ENCODE peak calls at places on chromosomes 1 and 21, in five cellular contexts. One of them, this sample, is unnamed.

GRCh38 chr1:199759268-199759724 is 268.2 kb upstream of the NR5A2 start:
- DNase-seq in GM23248: peak; percentile 29
- DNase-seq in neuronal stem cell: no peak
- DNase-seq in CD8-positive, alpha-beta memory T cell: no peak
- DNase-seq in Peyer's patch: no peak
- DNase-seq in this sample: no peak

GRCh38 chr1:58779837-58780585 is 3.8 kb downstream of the JUN start:
- DNase-seq in GM23248: peak; percentile 67
- DNase-seq in neuronal stem cell: no peak
- DNase-seq in CD8-positive, alpha-beta memory T cell: peak; percentile 49
- DNase-seq in Peyer's patch: no peak
- DNase-seq in this sample: no peak

GRCh38 chr1:219189021-219189824 is 15.5 kb downstream of the LYPLAL1 start:
- DNase-seq in GM23248: peak; percentile 73
- DNase-seq in neuronal stem cell: no peak
- DNase-seq in CD8-positive, alpha-beta memory T cell: no peak
- DNase-seq in Peyer's patch: no peak
- DNase-seq in this sample: no peak

GRCh38 chr21:43343095-43343991 is 83.6 kb downstream of the SIK1 start:
- DNase-seq in GM23248: no peak
- DNase-seq in neuronal stem cell: no peak
- DNase-seq in CD8-positive, alpha-beta memory T cell: no peak
- DNase-seq in Peyer's patch: peak; percentile 83
- DNase-seq in this sample: no peak

GRCh38 chr1:210677533-210677932 is 348.8 kb downstream of the HHAT start:
- DNase-seq in GM23248: no peak
- DNase-seq in neuronal stem cell: no peak
- DNase-seq in CD8-positive, alpha-beta memory T cell: no peak
- DNase-seq in Peyer's patch: no peak
- DNase-seq in this sample: no peak

GRCh38 chr1:172638885-172639831 is 19.7 kb upstream of the FASLG start:
- DNase-seq in GM23248: peak; percentile 93
- DNase-seq in neuronal stem cell: no peak
- DNase-seq in CD8-positive, alpha-beta memory T cell: peak; percentile 79
- DNase-seq in Peyer's patch: no peak
- DNase-seq in this sample: no peak

GRCh38 chr1:221858758-221859157 is 116.9 kb upstream of the DUSP10 start:
- DNase-seq in GM23248: peak; percentile 95
- DNase-seq in neuronal stem cell: no peak
- DNase-seq in CD8-positive, alpha-beta memory T cell: no peak
- DNase-seq in Peyer's patch: no peak
- DNase-seq in this sample: no peak

GRCh38 chr1:164092603-164093353 is 466.2 kb upstream of the PBX1 start:
- DNase-seq in GM23248: peak; percentile 25
- DNase-seq in neuronal stem cell: no peak
- DNase-seq in CD8-positive, alpha-beta memory T cell: no peak
- DNase-seq in Peyer's patch: no peak
- DNase-seq in this sample: no peak

GRCh38 chr1:76501136-76501535 is 366.1 kb upstream of the ST6GALNAC5 start:
- DNase-seq in GM23248: peak; percentile 13
- DNase-seq in neuronal stem cell: peak; percentile 38
- DNase-seq in CD8-positive, alpha-beta memory T cell: no peak
- DNase-seq in Peyer's patch: no peak
- DNase-seq in this sample: no peak

GRCh38 chr21:45256021-45256911 is 31.4 kb downstream of the POFUT2 start:
- DNase-seq in GM23248: no peak
- DNase-seq in neuronal stem cell: no peak
- DNase-seq in CD8-positive, alpha-beta memory T cell: no peak
- DNase-seq in Peyer's patch: no peak
- DNase-seq in this sample: no peak

GRCh38 chr1:117077267-117077666 is 17.1 kb downstream of the TTF2 start:
- DNase-seq in GM23248: peak; percentile 93
- DNase-seq in neuronal stem cell: no peak
- DNase-seq in CD8-positive, alpha-beta memory T cell: no peak
- DNase-seq in Peyer's patch: no peak
- DNase-seq in this sample: no peak

GRCh38 chr1:26666855-26667254 is 29.0 kb upstream of the ARID1A start:
- DNase-seq in GM23248: peak; percentile 9
- DNase-seq in neuronal stem cell: no peak
- DNase-seq in CD8-positive, alpha-beta memory T cell: no peak
- DNase-seq in Peyer's patch: no peak
- DNase-seq in this sample: no peak

GRCh38 chr1:234842726-234843641 is 233.0 kb upstream of the IRF2BP2 start:
- DNase-seq in GM23248: no peak
- DNase-seq in neuronal stem cell: no peak
- DNase-seq in CD8-positive, alpha-beta memory T cell: peak; percentile 63
- DNase-seq in Peyer's patch: no peak
- DNase-seq in this sample: no peak

GRCh38 chr1:11649237-11649623 is 5.0 kb downstream of the FBXO2 start:
- DNase-seq in GM23248: no peak
- DNase-seq in neuronal stem cell: no peak
- DNase-seq in CD8-positive, alpha-beta memory T cell: no peak
- DNase-seq in Peyer's patch: no peak
- DNase-seq in this sample: no peak

GRCh38 chr1:103267271-103267670 is 158.9 kb upstream of the COL11A1 start:
- DNase-seq in GM23248: peak; percentile 48
- DNase-seq in neuronal stem cell: no peak
- DNase-seq in CD8-positive, alpha-beta memory T cell: no peak
- DNase-seq in Peyer's patch: no peak
- DNase-seq in this sample: no peak

GRCh38 chr1:186442651-186443114 is 18.2 kb downstream of the PDC start:
- DNase-seq in GM23248: peak; percentile 51
- DNase-seq in neuronal stem cell: no peak
- DNase-seq in CD8-positive, alpha-beta memory T cell: no peak
- DNase-seq in Peyer's patch: no peak
- DNase-seq in this sample: no peak

GRCh38 chr21:34960672-34961071 is 88.4 kb downstream of the RUNX1 start:
- DNase-seq in GM23248: no peak
- DNase-seq in neuronal stem cell: no peak
- DNase-seq in CD8-positive, alpha-beta memory T cell: no peak
- DNase-seq in Peyer's patch: no peak
- DNase-seq in this sample: no peak

GRCh38 chr1:246324711-246325110 is 182.4 kb downstream of the SMYD3 start:
- DNase-seq in GM23248: no peak
- DNase-seq in neuronal stem cell: peak; percentile 17
- DNase-seq in CD8-positive, alpha-beta memory T cell: no peak
- DNase-seq in Peyer's patch: no peak
- DNase-seq in this sample: no peak

GRCh38 chr1:114319480-114319879 is 165.8 kb upstream of the SYT6 start:
- DNase-seq in GM23248: peak; percentile 76
- DNase-seq in neuronal stem cell: no peak
- DNase-seq in CD8-positive, alpha-beta memory T cell: no peak
- DNase-seq in Peyer's patch: no peak
- DNase-seq in this sample: no peak

GRCh38 chr1:218034464-218034863 is 250.6 kb upstream of the RRP15 start:
- DNase-seq in GM23248: no peak
- DNase-seq in neuronal stem cell: peak; percentile 76
- DNase-seq in CD8-positive, alpha-beta memory T cell: no peak
- DNase-seq in Peyer's patch: no peak
- DNase-seq in this sample: no peak

GRCh38 chr1:32334274-32334861 is 1.7 kb downstream of the MARCKSL1 start:
- DNase-seq in GM23248: no peak
- DNase-seq in neuronal stem cell: no peak
- DNase-seq in CD8-positive, alpha-beta memory T cell: no peak
- DNase-seq in Peyer's patch: no peak
- DNase-seq in this sample: no peak

GRCh38 chr1:10514490-10515235 is 39.9 kb downstream of the PEX14 start:
- DNase-seq in GM23248: peak; percentile 63
- DNase-seq in neuronal stem cell: no peak
- DNase-seq in CD8-positive, alpha-beta memory T cell: peak; percentile 59
- DNase-seq in Peyer's patch: no peak
- DNase-seq in this sample: no peak

GRCh38 chr1:52337439-52337838 is 28.6 kb downstream of the CC2D1B start:
- DNase-seq in GM23248: no peak
- DNase-seq in neuronal stem cell: no peak
- DNase-seq in CD8-positive, alpha-beta memory T cell: no peak
- DNase-seq in Peyer's patch: no peak
- DNase-seq in this sample: no peak

DNA sequence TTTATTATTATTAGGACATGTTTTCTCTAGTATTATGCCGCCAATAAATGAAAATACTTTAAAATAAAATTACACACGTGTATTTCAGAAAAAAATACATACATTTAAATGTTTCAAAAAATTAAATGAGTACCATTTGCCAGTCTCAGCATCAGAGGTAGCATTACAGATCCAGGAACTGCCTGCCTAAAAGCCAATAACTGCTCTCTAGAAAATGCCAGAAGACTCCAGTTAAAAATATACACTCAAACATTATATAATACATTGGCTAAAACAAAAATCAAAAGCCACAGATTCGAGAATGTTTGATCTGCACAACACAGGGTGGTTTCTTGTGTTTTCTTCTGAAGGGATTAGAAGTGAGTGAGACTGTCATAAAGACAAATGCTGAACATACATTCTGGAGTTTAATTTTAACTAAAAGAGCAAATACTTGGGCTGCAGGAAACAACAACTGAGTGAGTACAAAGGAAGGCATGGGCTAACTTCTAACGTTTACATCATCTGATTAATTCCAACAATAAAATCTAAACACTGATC is 105.5 kb downstream of the RERE start:
- DNase-seq in GM23248: no peak
- DNase-seq in neuronal stem cell: no peak
- DNase-seq in CD8-positive, alpha-beta memory T cell: no peak
- DNase-seq in Peyer's patch: no peak
- DNase-seq in this sample: no peak
- H3K27ac ChIP-seq in GM23248: peak overlapping the region; percentile 95
- H3K27ac ChIP-seq in neuronal stem cell: peak overlapping the region; percentile 24
- H3K27ac ChIP-seq in CD8-positive, alpha-beta memory T cell: no peak overlapping the region
- H3K27ac ChIP-seq in Peyer's patch: peak overlapping the region; percentile 58
- H3K27ac ChIP-seq in this sample: peak overlapping the region; percentile 29

GRCh38 chr1:109927908-109928307 is 17.3 kb downstream of the CSF1 start:
- DNase-seq in GM23248: peak; percentile 37
- DNase-seq in neuronal stem cell: no peak
- DNase-seq in CD8-positive, alpha-beta memory T cell: no peak
- DNase-seq in Peyer's patch: peak; percentile 77
- DNase-seq in this sample: no peak

GRCh38 chr1:109929588-109930251 is 19.1 kb downstream of the CSF1 start:
- DNase-seq in GM23248: no peak
- DNase-seq in neuronal stem cell: no peak
- DNase-seq in CD8-positive, alpha-beta memory T cell: no peak
- DNase-seq in Peyer's patch: no peak
- DNase-seq in this sample: no peak

GRCh38 chr1:109928591-109929111 is 18.0 kb downstream of the CSF1 start:
- DNase-seq in GM23248: peak; percentile 53
- DNase-seq in neuronal stem cell: no peak
- DNase-seq in CD8-positive, alpha-beta memory T cell: no peak
- DNase-seq in Peyer's patch: no peak
- DNase-seq in this sample: no peak

GRCh38 chr1:109930252-109930993 is 19.8 kb downstream of the CSF1 start:
- DNase-seq in GM23248: no peak
- DNase-seq in neuronal stem cell: no peak
- DNase-seq in CD8-positive, alpha-beta memory T cell: no peak
- DNase-seq in Peyer's patch: no peak
- DNase-seq in this sample: no peak

GRCh38 chr1:109929170-109929569 is 18.5 kb downstream of the CSF1 start:
- DNase-seq in GM23248: no peak
- DNase-seq in neuronal stem cell: no peak
- DNase-seq in CD8-positive, alpha-beta memory T cell: no peak
- DNase-seq in Peyer's patch: no peak
- DNase-seq in this sample: no peak
- H3K27ac ChIP-seq in GM23248: no peak overlapping the region
- H3K27ac ChIP-seq in neuronal stem cell: no peak overlapping the region
- H3K27ac ChIP-seq in CD8-positive, alpha-beta memory T cell: no peak overlapping the region
- H3K27ac ChIP-seq in Peyer's patch: peak overlapping the region; percentile 78
- H3K27ac ChIP-seq in this sample: peak overlapping the region; percentile 70

DNA sequence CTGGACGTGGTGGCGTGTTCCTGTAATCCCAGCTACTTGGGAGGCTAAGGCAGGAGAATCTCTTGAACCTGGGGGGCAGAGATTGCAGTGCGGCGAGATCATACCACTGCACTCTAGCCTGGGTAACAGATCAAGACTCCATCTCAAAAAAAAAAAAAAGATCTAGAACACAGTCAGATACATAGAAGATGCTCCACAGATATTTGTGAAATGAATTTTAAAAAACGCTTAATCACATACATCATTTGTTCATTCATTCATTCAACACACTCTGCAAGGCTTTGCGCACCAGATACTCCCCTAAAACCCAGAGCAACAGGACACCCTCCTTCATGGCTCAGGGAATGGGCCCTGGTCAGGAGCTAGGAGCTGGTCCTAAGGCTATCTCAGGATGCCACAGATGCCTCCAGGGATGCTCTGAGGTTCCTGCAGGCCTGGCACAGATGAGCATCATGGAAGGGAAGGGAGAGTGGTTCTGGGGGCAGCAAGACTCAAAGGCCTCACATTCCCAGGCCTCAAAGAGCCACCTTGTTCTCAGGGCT is 6.4 kb downstream of the HSPG2 start:
- DNase-seq in GM23248: no peak
- DNase-seq in neuronal stem cell: no peak
- DNase-seq in CD8-positive, alpha-beta memory T cell: no peak
- DNase-seq in Peyer's patch: no peak
- DNase-seq in this sample: no peak
- H3K27ac ChIP-seq in GM23248: peak overlapping the region; percentile 100
- H3K27ac ChIP-seq in neuronal stem cell: no peak overlapping the region
- H3K27ac ChIP-seq in CD8-positive, alpha-beta memory T cell: no peak overlapping the region
- H3K27ac ChIP-seq in Peyer's patch: peak overlapping the region; percentile 96
- H3K27ac ChIP-seq in this sample: no peak overlapping the region

GRCh38 chr21:16117331-16117730 is 387.5 kb downstream of the USP25 start:
- DNase-seq in GM23248: peak; percentile 56
- DNase-seq in neuronal stem cell: no peak
- DNase-seq in CD8-positive, alpha-beta memory T cell: no peak
- DNase-seq in Peyer's patch: no peak
- DNase-seq in this sample: no peak

GRCh38 chr21:16115461-16115860 is 385.7 kb downstream of the USP25 start:
- DNase-seq in GM23248: no peak
- DNase-seq in neuronal stem cell: no peak
- DNase-seq in CD8-positive, alpha-beta memory T cell: no peak
- DNase-seq in Peyer's patch: no peak
- DNase-seq in this sample: no peak

GRCh38 chr21:16116798-16117197 is 387.0 kb downstream of the USP25 start:
- DNase-seq in GM23248: peak; percentile 65
- DNase-seq in neuronal stem cell: no peak
- DNase-seq in CD8-positive, alpha-beta memory T cell: no peak
- DNase-seq in Peyer's patch: no peak
- DNase-seq in this sample: no peak

GRCh38 chr21:16116067-16116466 is 386.3 kb downstream of the USP25 start:
- DNase-seq in GM23248: peak; percentile 10
- DNase-seq in neuronal stem cell: no peak
- DNase-seq in CD8-positive, alpha-beta memory T cell: no peak
- DNase-seq in Peyer's patch: no peak
- DNase-seq in this sample: no peak

DNA sequence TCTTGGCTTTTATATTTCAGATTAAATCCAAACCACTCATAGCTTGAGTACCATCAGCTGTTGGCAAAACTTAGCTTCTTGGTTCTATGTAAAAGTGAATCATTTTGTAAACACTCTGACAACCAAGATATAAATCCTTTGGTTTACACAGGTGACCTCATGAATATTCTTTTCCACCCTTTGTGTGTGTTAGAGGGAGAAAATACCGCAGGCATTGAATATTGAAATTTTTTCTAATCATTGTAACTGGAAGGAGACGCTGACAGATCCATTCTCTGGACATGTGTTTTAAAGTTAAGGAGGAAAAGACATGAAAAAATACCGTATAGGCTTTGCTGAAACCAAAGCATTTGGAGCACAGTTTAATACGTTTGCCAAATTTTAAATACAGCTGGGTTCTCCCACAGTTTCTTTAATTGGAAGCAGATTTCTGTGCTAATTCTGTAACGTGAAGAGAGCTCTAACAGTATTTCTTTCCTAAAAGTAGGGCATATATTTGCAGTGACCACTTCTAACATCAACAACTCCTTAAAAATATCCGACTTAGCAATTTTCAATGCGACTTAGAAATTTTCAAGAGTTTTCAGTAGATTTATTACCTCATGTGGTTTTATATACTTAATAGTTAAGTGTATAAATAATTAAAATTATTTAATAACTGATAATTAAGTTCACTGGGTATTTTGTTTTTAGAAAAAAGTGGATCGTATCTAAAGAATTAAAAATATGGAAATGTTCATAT is 388.2 kb downstream of the USP25 start:
- DNase-seq in GM23248: peak; percentile 89
- DNase-seq in neuronal stem cell: no peak
- DNase-seq in CD8-positive, alpha-beta memory T cell: no peak
- DNase-seq in Peyer's patch: no peak
- DNase-seq in this sample: no peak
- H3K27ac ChIP-seq in GM23248: peak overlapping the region; percentile 83
- H3K27ac ChIP-seq in neuronal stem cell: no peak overlapping the region
- H3K27ac ChIP-seq in CD8-positive, alpha-beta memory T cell: no peak overlapping the region
- H3K27ac ChIP-seq in Peyer's patch: no peak overlapping the region
- H3K27ac ChIP-seq in this sample: no peak overlapping the region